ENCODE peak calls at places on chromosomes 2 and 18, in four cellular contexts. Y, D, X and V are unnamed samples.

GRCh38 chr2:16201876-16202642 is 261.7 kb downstream of the MYCN start:
- DNase-seq in Y (no peak), X (no peak), D (no peak), V (no peak)

GRCh38 chr2:127044977-127045654 is 61.8 kb downstream of the BIN1 start:
- DNase-seq in X (no peak), D (no peak), Y (no peak), V (no peak)

GRCh38 chr2:82027901-82028570 is 1723.5 kb upstream of the LRRTM1 start:
- DNase-seq in D (no peak), X (no peak), Y (no peak), V (no peak)

GRCh38 chr2:160490760-160491367 is 2.7 kb downstream of the RBMS1 start:
- DNase-seq in X (no peak), D (peak), Y (no peak), V (no peak)

GRCh38 chr2:160582481-160583161 is 89.0 kb upstream of the RBMS1 start:
- DNase-seq in D (no peak), X (no peak), Y (no peak), V (no peak)

GRCh38 chr2:16046649-16047048 is 106.3 kb downstream of the MYCN start:
- DNase-seq in X (no peak), D (no peak), Y (no peak), V (no peak)

GRCh38 chr2:16821696-16822095 is 156.1 kb upstream of the CYRIA start:
- DNase-seq in X (no peak), D (no peak), Y (no peak), V (no peak)

GRCh38 chr2:157269922-157270321 is 12.4 kb downstream of the GALNT5 start:
- DNase-seq in D (no peak), Y (no peak), X (no peak), V (no peak)

GRCh38 chr2:147025611-147026010 is 819.2 kb upstream of the ACVR2A start:
- DNase-seq in D (no peak), Y (no peak), X (no peak), V (no peak)

GRCh38 chr2:186328848-186329247 is 157.2 kb upstream of the ZC3H15 start:
- DNase-seq in D (no peak), Y (no peak), X (no peak), V (no peak)

GRCh38 chr2:208618220-208618619 is 211.6 kb downstream of the PTH2R start:
- DNase-seq in Y (no peak), X (no peak), D (no peak), V (no peak)

GRCh38 chr2:20650412-20650879 is 452 bp downstream of the HS1BP3 start:
- DNase-seq in Y (no peak), X (no peak), D (no peak), V (peak)

GRCh38 chr2:10977003-10977402 is 65.3 kb downstream of the KCNF1 start:
- DNase-seq in D (no peak), Y (peak), X (no peak), V (no peak)

GRCh38 chr2:62501794-62502500 is 4.0 kb downstream of the TMEM17 start:
- DNase-seq in X (no peak), D (no peak), Y (peak), V (no peak)

GRCh38 chr2:95040470-95040869 is 15.0 kb downstream of the MAL start:
- DNase-seq in D (no peak), Y (no peak), X (no peak), V (no peak)

GRCh38 chr2:159484537-159484936 is 131.8 kb downstream of the BAZ2B start:
- DNase-seq in D (no peak), Y (no peak), X (no peak), V (no peak)
- TF ChIP-seq FOXK2 in D (no peak), Y (no peak), X (no peak), V (no peak)

DNA sequence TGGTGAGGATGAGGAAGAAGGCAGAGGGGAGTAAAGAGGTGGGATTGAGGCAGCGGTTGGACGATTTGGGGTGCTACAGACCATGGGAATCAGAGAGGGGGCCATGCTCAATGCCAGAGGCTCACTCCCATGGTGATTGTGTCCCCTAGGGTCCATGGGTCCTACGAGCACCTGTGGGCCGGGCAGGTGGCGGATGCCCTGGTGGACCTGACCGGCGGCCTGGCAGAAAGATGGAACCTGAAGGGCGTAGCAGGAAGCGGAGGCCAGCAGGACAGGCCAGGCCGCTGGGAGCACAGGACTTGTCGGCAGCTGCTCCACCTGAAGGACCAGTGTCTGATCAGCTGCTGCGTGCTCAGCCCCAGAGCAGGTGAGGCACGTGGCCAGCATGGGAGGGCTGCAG is 5.2 kb downstream of the CAPN10 start:
- DNase-seq in X (no peak), Y (no peak), D (no peak), V (no peak)
- TF ChIP-seq FOXK2 in X (no peak), Y (no peak), D (no peak), V (no peak)

DNA sequence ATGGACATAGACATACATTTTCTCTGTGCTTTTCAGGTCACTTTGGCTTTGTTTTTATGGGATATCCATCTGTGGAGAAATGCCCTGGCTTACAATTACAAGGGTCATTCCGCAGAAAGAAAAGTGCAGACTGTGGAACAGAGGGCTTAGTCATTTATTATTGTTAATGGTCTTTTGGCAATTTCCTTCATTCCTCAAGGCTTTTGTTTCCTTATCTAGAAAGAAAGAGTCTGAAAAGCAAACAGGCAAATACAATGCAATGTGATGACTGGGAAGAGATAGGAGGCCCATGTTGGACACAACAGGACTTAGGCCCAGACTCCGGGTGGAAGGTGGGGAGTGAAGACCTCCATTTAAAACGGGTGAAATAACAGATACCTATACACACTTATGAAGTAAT is 129.5 kb upstream of the CAVIN2 start:
- DNase-seq in D (no peak), X (no peak), Y (no peak), V (no peak)
- TF ChIP-seq FOXK2 in D (no peak), X (no peak), Y (no peak), V (no peak)

DNA sequence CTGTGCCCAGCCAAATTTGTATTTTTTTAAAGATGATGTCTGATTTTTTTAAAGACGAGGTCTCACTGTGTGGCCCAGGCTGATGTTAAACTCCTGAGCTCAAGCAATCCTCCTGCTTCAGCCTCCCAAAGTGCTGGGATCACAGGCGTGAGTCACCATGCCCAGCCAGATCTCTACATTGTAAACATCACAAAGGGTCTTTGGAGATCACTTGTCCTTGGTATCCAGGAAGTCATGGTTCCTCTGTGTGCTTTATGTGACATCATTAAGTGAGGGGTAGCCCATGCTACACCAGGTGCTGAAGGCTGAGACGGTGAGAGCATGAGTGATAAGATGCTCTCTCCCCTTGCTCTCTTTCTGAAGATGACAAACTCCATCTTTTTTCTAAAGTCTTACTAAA is 7.0 kb upstream of the NUP35 start:
- DNase-seq in D (peak), Y (no peak), X (no peak), V (no peak)
- TF ChIP-seq FOXK2 in D (no peak), Y (no peak), X (no peak), V (no peak)

DNA sequence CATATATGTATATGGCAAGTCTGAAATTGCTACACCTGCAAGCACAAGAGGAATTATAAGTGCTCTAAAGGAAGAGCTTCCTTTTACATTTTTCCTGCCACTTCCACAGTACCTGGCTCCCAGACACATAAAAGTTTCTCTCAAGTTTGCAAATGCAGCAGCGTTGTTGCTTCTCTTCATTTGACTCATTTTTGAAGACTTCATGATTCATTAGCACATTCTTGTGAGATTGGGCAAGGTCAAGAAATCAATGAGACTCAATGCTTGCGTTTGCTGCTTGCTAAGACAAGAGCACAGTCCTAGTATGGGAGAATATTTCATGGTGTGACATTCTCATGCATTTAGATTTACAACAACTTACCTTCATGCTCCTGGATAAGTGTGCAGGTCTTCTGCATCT is 42.6 kb upstream of the PDCL3 start:
- DNase-seq in Y (no peak), D (no peak), X (no peak), V (no peak)
- TF ChIP-seq FOXK2 in Y (no peak), D (no peak), X (no peak), V (no peak)

DNA sequence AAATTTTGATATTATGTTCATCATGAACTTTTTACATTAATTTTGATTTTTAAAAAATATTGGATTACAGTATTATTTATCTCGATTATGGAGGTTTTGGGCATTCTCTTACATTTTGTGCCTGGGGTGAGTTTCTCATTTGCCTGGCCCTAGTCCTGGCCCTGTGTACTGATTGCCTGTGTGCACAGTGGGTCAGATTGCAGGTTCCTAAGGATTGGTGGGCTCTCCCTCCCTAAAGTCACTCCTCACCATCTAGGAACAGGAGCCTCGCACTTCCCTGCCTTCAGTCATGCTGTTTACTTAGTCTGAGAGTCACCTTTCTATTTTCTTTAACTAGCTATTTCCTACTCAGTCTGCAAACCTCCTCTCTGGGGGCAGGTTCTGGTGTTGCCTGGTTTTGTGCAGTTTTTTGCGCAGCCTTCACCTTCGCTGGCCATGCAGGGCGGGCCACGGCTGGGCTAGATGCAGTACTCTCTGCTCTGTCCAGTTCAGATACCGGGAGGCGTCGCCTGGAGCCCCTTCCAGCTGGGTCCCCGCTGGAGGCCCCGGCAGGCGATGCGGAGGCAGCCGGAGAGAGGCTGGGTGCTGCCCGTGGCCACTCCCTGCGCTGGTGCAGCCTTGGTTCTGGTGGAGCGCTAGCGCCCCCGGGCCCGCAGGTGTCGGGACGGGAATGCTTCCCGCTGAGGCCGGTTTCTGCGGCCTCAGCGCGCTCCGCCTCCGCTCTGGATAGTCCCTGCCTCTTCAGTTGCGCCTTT is 23.3 kb upstream of the MC5R start:
- DNase-seq in D (peak), X (no peak), Y (peak), V (peak)
- TF ChIP-seq FOXK2 in D (no peak), X (no peak), Y (no peak), V (no peak)